ENCODE peak calls at places on chromosomes 7 and 10, in nine cellular contexts. Y is heart left ventricle, C is A549, E is HCT116, O is pancreas, N is foreskin fibroblast, I is foreskin keratinocyte, Z is NB4, S is cardiac muscle cell. M is an unnamed sample.

GRCh38 chr10:131982185-131982756 is 548 bp upstream of the BNIP3 start:
- DNase-seq in Y (no peak), C (no peak), E (no peak), O (no peak), N (no peak), I (no peak), Z (no peak), S (no peak), M (no peak)

GRCh38 chr7:18590744-18591340 is 95.3 kb downstream of the HDAC9 start:
- DNase-seq in Y (no peak), C (peak), E (peak), O (no peak), N (peak), I (no peak), Z (peak), S (peak), M (no peak)

GRCh38 chr7:95373323-95373722 is 22.9 kb downstream of the PON3 start:
- DNase-seq in Y (no peak), C (no peak), E (no peak), O (no peak), N (no peak), I (no peak), Z (no peak), S (no peak), M (no peak)

GRCh38 chr7:30678805-30679204 is 3.5 kb downstream of the CRHR2 start:
- DNase-seq in Y (no peak), C (no peak), E (no peak), O (peak), N (no peak), I (no peak), Z (no peak), S (no peak), M (no peak)

GRCh38 chr7:131957338-131958025 is 401.1 kb upstream of the PODXL start:
- DNase-seq in Y (no peak), C (no peak), E (no peak), O (no peak), N (no peak), I (peak), Z (no peak), S (no peak), M (no peak)

GRCh38 chr7:46383605-46384004 is 462.5 kb upstream of the IGFBP3 start:
- DNase-seq in Y (no peak), C (no peak), E (no peak), O (no peak), N (peak), I (peak), Z (no peak), S (peak), M (no peak)

GRCh38 chr10:36781570-36781969 is 343.8 kb upstream of the ANKRD30A start:
- DNase-seq in Y (no peak), C (no peak), E (no peak), O (no peak), N (no peak), I (no peak), Z (no peak), S (no peak), M (no peak)

GRCh38 chr7:2609001-2609411 is 22.8 kb upstream of the TTYH3 start:
- DNase-seq in Y (no peak), C (peak), E (peak), O (no peak), N (no peak), I (no peak), Z (peak), S (peak), M (peak)

GRCh38 chr10:15703167-15703880 is 16.4 kb downstream of the ITGA8 start:
- DNase-seq in Y (no peak), C (no peak), E (no peak), O (no peak), N (peak), I (no peak), Z (no peak), S (peak), M (no peak)

GRCh38 chr7:6430271-6430940 is 17.3 kb downstream of the DAGLB start:
- DNase-seq in Y (no peak), C (no peak), E (no peak), O (no peak), N (peak), I (peak), Z (peak), S (peak), M (peak)

GRCh38 chr7:29442146-29442545 is 121.5 kb upstream of the PRR15 start:
- DNase-seq in Y (no peak), C (no peak), E (peak), O (no peak), N (no peak), I (peak), Z (peak), S (peak), M (no peak)

GRCh38 chr10:127034224-127034623 is 129.0 kb downstream of the DOCK1 start:
- DNase-seq in Y (no peak), C (no peak), E (no peak), O (no peak), N (no peak), I (no peak), Z (no peak), S (no peak), M (no peak)

GRCh38 chr10:75926763-75927162 is 495.3 kb downstream of the LRMDA start:
- DNase-seq in Y (no peak), C (no peak), E (peak), O (no peak), N (peak), I (no peak), Z (no peak), S (peak), M (peak)

DNA sequence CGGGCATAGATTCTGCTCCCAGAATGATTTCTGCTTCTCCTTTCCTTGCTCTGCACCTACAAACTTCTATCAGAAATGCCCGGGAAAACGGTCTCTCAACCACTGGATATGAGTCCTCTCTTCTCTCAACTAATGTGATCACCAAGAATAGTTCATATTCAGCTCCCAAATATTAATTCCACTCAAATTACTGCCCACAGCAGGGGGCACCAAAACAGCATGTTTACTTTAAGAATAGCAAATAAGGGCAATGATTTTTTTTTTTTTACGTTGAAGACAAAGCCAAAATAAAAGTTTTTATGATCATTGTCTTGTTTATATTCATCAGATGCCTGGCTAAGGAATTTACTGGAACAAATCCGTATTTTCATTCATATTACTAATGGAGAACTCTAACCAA is 94.9 kb upstream of the PRSS1 start:
- DNase-seq in Y (no peak), C (no peak), E (no peak), O (no peak), N (no peak), I (no peak), Z (no peak), S (no peak), M (peak)
- TF ChIP-seq CTCF in Y (no peak), C (no peak), E (no peak), O (no peak), N (no peak), I (no peak), Z (no peak), S (peak), M (no peak)

GRCh38 chr10:107166378-107166777 is 1.9 kb upstream of the SORCS1 start:
- DNase-seq in Y (no peak), C (no peak), E (no peak), O (no peak), N (no peak), I (no peak), Z (no peak), S (no peak), M (no peak)
- TF ChIP-seq CTCF in Y (no peak), C (no peak), E (no peak), O (no peak), N (no peak), I (no peak), Z (no peak), S (no peak), M (no peak)

GRCh38 chr7:134729895-134730294 is 49.5 kb upstream of the CALD1 start:
- DNase-seq in Y (no peak), C (no peak), E (no peak), O (no peak), N (no peak), I (no peak), Z (no peak), S (no peak), M (no peak)

GRCh38 chr7:134727711-134728110 is 51.7 kb upstream of the CALD1 start:
- DNase-seq in Y (no peak), C (no peak), E (no peak), O (no peak), N (no peak), I (no peak), Z (no peak), S (no peak), M (no peak)

GRCh38 chr7:134732739-134733138 is 46.7 kb upstream of the CALD1 start:
- DNase-seq in Y (no peak), C (no peak), E (no peak), O (no peak), N (no peak), I (no peak), Z (no peak), S (no peak), M (no peak)

GRCh38 chr7:134730359-134730758 is 49.1 kb upstream of the CALD1 start:
- DNase-seq in Y (no peak), C (no peak), E (no peak), O (no peak), N (no peak), I (no peak), Z (no peak), S (peak), M (no peak)

GRCh38 chr7:134731616-134732015 is 47.8 kb upstream of the CALD1 start:
- DNase-seq in Y (no peak), C (no peak), E (no peak), O (no peak), N (no peak), I (no peak), Z (no peak), S (no peak), M (no peak)
- TF ChIP-seq CTCF in Y (no peak), C (no peak), E (no peak), O (no peak), N (no peak), I (no peak), Z (no peak), S (no peak), M (no peak)

GRCh38 chr7:94012748-94013147 is 8.6 kb upstream of the BET1 start:
- DNase-seq in Y (no peak), C (peak), E (no peak), O (no peak), N (no peak), I (no peak), Z (no peak), S (no peak), M (no peak)
- TF ChIP-seq CTCF in Y (no peak), C (no peak), E (no peak), O (no peak), N (no peak), I (peak), Z (peak), S (no peak), M (no peak)

GRCh38 chr7:111756687-111757178 is 194.4 kb upstream of the IMMP2L start:
- DNase-seq in Y (peak), C (no peak), E (no peak), O (no peak), N (peak), I (no peak), Z (peak), S (peak), M (no peak)
- TF ChIP-seq CTCF in Y (no peak), C (no peak), E (no peak), O (no peak), N (no peak), I (no peak), Z (no peak), S (no peak), M (no peak)

GRCh38 chr7:104900525-104900924 is 113.5 kb upstream of the KMT2E start:
- DNase-seq in Y (no peak), C (no peak), E (no peak), O (no peak), N (no peak), I (no peak), Z (no peak), S (peak), M (no peak)
- TF ChIP-seq CTCF in Y (no peak), C (no peak), E (no peak), O (no peak), N (no peak), I (no peak), Z (no peak), S (no peak), M (no peak)

DNA sequence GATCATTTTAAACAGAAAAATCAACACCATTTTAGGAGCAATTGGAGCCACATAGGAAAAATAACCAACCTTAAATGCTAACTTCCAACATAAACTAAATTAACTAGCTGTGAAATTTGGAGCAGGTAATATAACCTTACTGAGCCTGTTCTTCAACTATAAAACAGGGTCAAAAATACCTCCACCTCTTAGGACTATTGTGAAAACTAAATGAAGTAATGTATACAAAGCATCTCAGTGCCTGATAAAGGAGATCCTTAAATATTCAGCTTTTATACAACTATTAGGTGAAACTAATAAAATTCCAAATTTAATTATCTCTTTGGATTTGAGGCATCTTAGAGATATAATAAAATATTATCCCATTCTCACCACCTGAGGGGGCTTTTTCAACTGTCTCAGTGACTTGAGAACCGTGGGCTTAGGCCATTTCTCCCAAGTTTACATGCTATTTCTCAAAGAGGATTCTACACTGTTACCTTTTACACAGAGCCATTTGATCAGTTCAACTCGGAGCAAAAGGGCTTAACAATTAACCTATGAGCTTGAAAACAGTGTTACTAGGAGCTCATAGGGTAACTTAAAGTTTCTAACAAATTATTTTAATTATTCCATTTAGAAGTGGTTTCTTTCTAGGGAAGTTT is 165.0 kb upstream of the ASAH2 start:
- DNase-seq in Y (no peak), C (peak), E (no peak), O (no peak), N (no peak), I (no peak), Z (peak), S (no peak), M (no peak)
- TF ChIP-seq CTCF in Y (no peak), C (no peak), E (no peak), O (no peak), N (no peak), I (peak), Z (no peak), S (no peak), M (no peak)

GRCh38 chr7:102398543-102398942 is 2.4 kb downstream of the PRKRIP1 start:
- DNase-seq in Y (no peak), C (no peak), E (no peak), O (no peak), N (no peak), I (no peak), Z (no peak), S (no peak), M (no peak)

GRCh38 chr7:102404005-102404861 is 8.1 kb downstream of the PRKRIP1 start:
- DNase-seq in Y (no peak), C (peak), E (peak), O (no peak), N (peak), I (peak), Z (peak), S (peak), M (peak)

GRCh38 chr7:102400360-102400759 is 4.2 kb downstream of the PRKRIP1 start:
- DNase-seq in Y (no peak), C (no peak), E (no peak), O (no peak), N (no peak), I (no peak), Z (no peak), S (no peak), M (no peak)

GRCh38 chr7:102407910-102408309 is 11.7 kb downstream of the PRKRIP1 start:
- DNase-seq in Y (no peak), C (no peak), E (no peak), O (no peak), N (no peak), I (no peak), Z (no peak), S (no peak), M (no peak)

GRCh38 chr7:102403563-102403962 is 7.4 kb downstream of the PRKRIP1 start:
- DNase-seq in Y (no peak), C (no peak), E (no peak), O (no peak), N (no peak), I (no peak), Z (no peak), S (no peak), M (no peak)
- TF ChIP-seq CTCF in Y (no peak), C (no peak), E (no peak), O (no peak), N (no peak), I (no peak), Z (no peak), S (no peak), M (no peak)

DNA sequence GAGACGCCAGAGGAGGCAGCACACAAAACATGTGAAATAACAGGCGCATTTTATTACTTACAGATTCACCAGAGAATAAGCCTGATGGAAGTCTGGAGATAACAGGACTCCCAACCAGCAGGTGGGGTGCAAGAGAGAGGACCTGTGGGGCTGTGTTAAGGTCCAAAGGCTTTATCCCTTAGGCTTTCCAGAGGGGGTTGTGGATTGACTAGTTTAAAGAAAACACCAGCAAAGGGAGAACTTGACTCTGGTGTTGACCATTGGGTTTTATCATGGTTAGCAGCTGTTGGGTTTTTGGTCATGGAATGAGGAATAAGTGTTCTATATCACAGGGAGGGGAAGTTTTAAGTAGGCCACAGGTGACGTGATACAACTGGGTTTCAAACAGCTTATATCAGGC is 1.6 kb upstream of the CRPPA start:
- DNase-seq in Y (no peak), C (peak), E (no peak), O (no peak), N (no peak), I (no peak), Z (peak), S (no peak), M (no peak)
- TF ChIP-seq CTCF in Y (no peak), C (no peak), E (peak), O (no peak), N (no peak), I (no peak), Z (peak), S (no peak), M (no peak)

DNA sequence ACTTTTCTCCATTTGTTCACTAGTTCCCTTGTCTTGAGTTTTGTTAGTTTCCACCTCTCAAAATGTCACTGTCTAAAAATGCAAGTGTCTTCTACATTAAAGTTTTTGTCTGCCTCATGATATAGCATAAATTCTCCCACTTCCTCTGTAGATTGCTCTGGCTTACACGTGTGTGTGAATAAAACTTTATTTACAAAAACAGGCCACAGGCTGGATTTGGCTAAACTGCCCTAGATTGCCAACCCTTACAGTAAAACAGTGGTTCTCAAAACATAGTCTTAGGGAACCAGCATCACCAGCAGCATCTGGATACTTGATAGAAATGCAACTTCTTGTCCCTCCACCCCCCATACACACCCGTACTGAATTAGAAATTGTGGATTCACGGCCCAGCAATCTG is 207.8 kb downstream of the VTI1A start:
- DNase-seq in Y (no peak), C (no peak), E (no peak), O (no peak), N (no peak), I (no peak), Z (no peak), S (no peak), M (no peak)
- TF ChIP-seq CTCF in Y (no peak), C (no peak), E (no peak), O (no peak), N (no peak), I (no peak), Z (no peak), S (no peak), M (no peak)